ENCODE peak calls at places on chromosome 18, in six cellular contexts. One of them, this sample, is unnamed.

GRCh38 chr18:75251466-75251865 is 40.9 kb downstream of the TSHZ1 start:
- DNase-seq in ELR: no peak
- DNase-seq in neural crest cell: no peak
- DNase-seq in NCI-H345: no peak
- DNase-seq in GM03348: no peak
- DNase-seq in stimulated activated naive CD8-positive, alpha-beta T cell treated with anti-CD3 and anti-CD28 coated beads, Interleukin-15, amount 100 ng/mL, for 72 hours: no peak
- DNase-seq in this sample: no peak

GRCh38 chr18:21526463-21526862 is 74.0 kb downstream of the ESCO1 start:
- DNase-seq in ELR: no peak
- DNase-seq in neural crest cell: no peak
- DNase-seq in NCI-H345: no peak
- DNase-seq in GM03348: no peak
- DNase-seq in stimulated activated naive CD8-positive, alpha-beta T cell treated with anti-CD3 and anti-CD28 coated beads, Interleukin-15, amount 100 ng/mL, for 72 hours: no peak
- DNase-seq in this sample: no peak

GRCh38 chr18:48133675-48134251 is 203.3 kb upstream of the SMAD2 start:
- DNase-seq in ELR: no peak
- DNase-seq in neural crest cell: no peak
- DNase-seq in NCI-H345: peak; percentile 92
- DNase-seq in GM03348: no peak
- DNase-seq in stimulated activated naive CD8-positive, alpha-beta T cell treated with anti-CD3 and anti-CD28 coated beads, Interleukin-15, amount 100 ng/mL, for 72 hours: no peak
- DNase-seq in this sample: no peak

GRCh38 chr18:52045946-52046345 is 294.1 kb upstream of the DCC start:
- DNase-seq in ELR: no peak
- DNase-seq in neural crest cell: no peak
- DNase-seq in NCI-H345: no peak
- DNase-seq in GM03348: no peak
- DNase-seq in stimulated activated naive CD8-positive, alpha-beta T cell treated with anti-CD3 and anti-CD28 coated beads, Interleukin-15, amount 100 ng/mL, for 72 hours: no peak
- DNase-seq in this sample: no peak

GRCh38 chr18:73352546-73352945 is 484.8 kb upstream of the NETO1 start:
- DNase-seq in ELR: no peak
- DNase-seq in neural crest cell: no peak
- DNase-seq in NCI-H345: no peak
- DNase-seq in GM03348: no peak
- DNase-seq in stimulated activated naive CD8-positive, alpha-beta T cell treated with anti-CD3 and anti-CD28 coated beads, Interleukin-15, amount 100 ng/mL, for 72 hours: no peak
- DNase-seq in this sample: no peak

GRCh38 chr18:48032876-48033769 is 102.7 kb upstream of the SMAD2 start:
- DNase-seq in ELR: peak; percentile 70
- DNase-seq in neural crest cell: no peak
- DNase-seq in NCI-H345: no peak
- DNase-seq in GM03348: peak; percentile 47
- DNase-seq in stimulated activated naive CD8-positive, alpha-beta T cell treated with anti-CD3 and anti-CD28 coated beads, Interleukin-15, amount 100 ng/mL, for 72 hours: no peak
- DNase-seq in this sample: no peak

GRCh38 chr18:61322265-61322873 is 10.9 kb upstream of the CDH20 start:
- DNase-seq in ELR: peak; percentile 64
- DNase-seq in neural crest cell: peak; percentile 83
- DNase-seq in NCI-H345: no peak
- DNase-seq in GM03348: peak; percentile 86
- DNase-seq in stimulated activated naive CD8-positive, alpha-beta T cell treated with anti-CD3 and anti-CD28 coated beads, Interleukin-15, amount 100 ng/mL, for 72 hours: peak; percentile 34
- DNase-seq in this sample: no peak

GRCh38 chr18:11167778-11168177 is 18.4 kb upstream of the PIEZO2 start:
- DNase-seq in ELR: no peak
- DNase-seq in neural crest cell: no peak
- DNase-seq in NCI-H345: no peak
- DNase-seq in GM03348: peak; percentile 50
- DNase-seq in stimulated activated naive CD8-positive, alpha-beta T cell treated with anti-CD3 and anti-CD28 coated beads, Interleukin-15, amount 100 ng/mL, for 72 hours: no peak
- DNase-seq in this sample: no peak

GRCh38 chr18:9808190-9808529 is 77.6 kb upstream of the TXNDC2 start:
- DNase-seq in ELR: no peak
- DNase-seq in neural crest cell: no peak
- DNase-seq in NCI-H345: no peak
- DNase-seq in GM03348: no peak
- DNase-seq in stimulated activated naive CD8-positive, alpha-beta T cell treated with anti-CD3 and anti-CD28 coated beads, Interleukin-15, amount 100 ng/mL, for 72 hours: no peak
- DNase-seq in this sample: no peak

GRCh38 chr18:58856881-58857280 is 7.8 kb upstream of the ZNF532 start:
- DNase-seq in ELR: peak; percentile 86
- DNase-seq in neural crest cell: no peak
- DNase-seq in NCI-H345: no peak
- DNase-seq in GM03348: peak; percentile 35
- DNase-seq in stimulated activated naive CD8-positive, alpha-beta T cell treated with anti-CD3 and anti-CD28 coated beads, Interleukin-15, amount 100 ng/mL, for 72 hours: no peak
- DNase-seq in this sample: no peak